ENCODE peak calls at places on chromosomes 4 and X, in seven cellular contexts. C is fibroblast of lung, K is upper lobe of right lung, W is AG10803, D is lung, S is body of pancreas, I is fibroblast of pulmonary artery. Z is an unnamed sample.

GRCh38 chrX:129719931-129720520 is 18.8 kb upstream of the XPNPEP2 start:
- DNase-seq in C (no peak), I (peak), K (no peak), S (no peak), W (peak), D (no peak), Z (no peak)

GRCh38 chr4:155005395-155006087 is 202.9 kb upstream of the NPY2R start:
- DNase-seq in C (peak), I (peak), W (peak), D (no peak), S (no peak), K (no peak), Z (peak)

GRCh38 chrX:149871940-149872339 is 9.0 kb upstream of the MAGEA8 start:
- DNase-seq in K (no peak), D (no peak), C (no peak), S (peak), W (no peak), I (peak), Z (no peak)

GRCh38 chr4:8719421-8719820 is 126.9 kb downstream of the CPZ start:
- DNase-seq in C (no peak), D (no peak), K (peak), S (no peak), W (no peak), I (no peak), Z (no peak)

GRCh38 chrX:49037883-49038475 is 5.2 kb downstream of the TFE3 start:
- DNase-seq in I (peak), K (no peak), C (peak), W (peak), D (no peak), S (no peak), Z (peak)

GRCh38 chr4:32010221-32010620 is 1290.1 kb downstream of the PCDH7 start:
- DNase-seq in W (no peak), I (no peak), C (no peak), S (no peak), K (no peak), D (no peak), Z (no peak)

GRCh38 chr4:118076958-118077766 is 42.9 kb downstream of the NDST3 start:
- DNase-seq in S (no peak), I (peak), K (no peak), W (peak), D (no peak), C (peak), Z (peak)

GRCh38 chr4:8385106-8385505 is 55.4 kb downstream of the ACOX3 start:
- DNase-seq in D (no peak), W (no peak), C (no peak), I (no peak), K (no peak), S (no peak), Z (no peak)

GRCh38 chr4:115361781-115362180 is 248.4 kb upstream of the NDST4 start:
- DNase-seq in C (no peak), K (no peak), S (no peak), I (no peak), D (no peak), W (no peak), Z (no peak)

GRCh38 chr4:177441061-177441802 is 1.0 kb downstream of the AGA start:
- DNase-seq in K (no peak), C (peak), D (no peak), I (peak), S (no peak), W (peak), Z (peak)

GRCh38 chr4:15479913-15480185 is 10.2 kb downstream of the CC2D2A start:
- DNase-seq in C (peak), S (no peak), D (no peak), K (no peak), I (peak), W (peak), Z (peak)
- H3K4me3 ChIP-seq in C (peak), S (no peak), D (peak), K (peak), I (peak), W (peak), Z (peak)

GRCh38 chr4:37763164-37763444 is 63.4 kb upstream of the PGM2 start:
- DNase-seq in K (no peak), W (no peak), I (no peak), S (no peak), D (no peak), C (no peak), Z (no peak)

GRCh38 chr4:37762294-37763163 is 64.0 kb upstream of the PGM2 start:
- DNase-seq in S (no peak), I (peak), C (peak), D (peak), W (no peak), K (no peak), Z (peak)

GRCh38 chr4:37759833-37760232 is 66.7 kb upstream of the PGM2 start:
- DNase-seq in S (no peak), I (no peak), W (no peak), C (no peak), D (no peak), K (no peak), Z (no peak)

GRCh38 chr4:37758226-37758625 is 68.3 kb upstream of the PGM2 start:
- DNase-seq in K (no peak), I (peak), C (peak), D (peak), W (peak), S (peak), Z (peak)

GRCh38 chr4:37760840-37761239 is 65.6 kb upstream of the PGM2 start:
- DNase-seq in S (no peak), D (no peak), I (peak), W (no peak), K (no peak), C (no peak), Z (peak)
- TF ChIP-seq CTCF in S (no peak), D (no peak), I (no peak), W (no peak), K (no peak), C (no peak), Z (no peak)

DNA sequence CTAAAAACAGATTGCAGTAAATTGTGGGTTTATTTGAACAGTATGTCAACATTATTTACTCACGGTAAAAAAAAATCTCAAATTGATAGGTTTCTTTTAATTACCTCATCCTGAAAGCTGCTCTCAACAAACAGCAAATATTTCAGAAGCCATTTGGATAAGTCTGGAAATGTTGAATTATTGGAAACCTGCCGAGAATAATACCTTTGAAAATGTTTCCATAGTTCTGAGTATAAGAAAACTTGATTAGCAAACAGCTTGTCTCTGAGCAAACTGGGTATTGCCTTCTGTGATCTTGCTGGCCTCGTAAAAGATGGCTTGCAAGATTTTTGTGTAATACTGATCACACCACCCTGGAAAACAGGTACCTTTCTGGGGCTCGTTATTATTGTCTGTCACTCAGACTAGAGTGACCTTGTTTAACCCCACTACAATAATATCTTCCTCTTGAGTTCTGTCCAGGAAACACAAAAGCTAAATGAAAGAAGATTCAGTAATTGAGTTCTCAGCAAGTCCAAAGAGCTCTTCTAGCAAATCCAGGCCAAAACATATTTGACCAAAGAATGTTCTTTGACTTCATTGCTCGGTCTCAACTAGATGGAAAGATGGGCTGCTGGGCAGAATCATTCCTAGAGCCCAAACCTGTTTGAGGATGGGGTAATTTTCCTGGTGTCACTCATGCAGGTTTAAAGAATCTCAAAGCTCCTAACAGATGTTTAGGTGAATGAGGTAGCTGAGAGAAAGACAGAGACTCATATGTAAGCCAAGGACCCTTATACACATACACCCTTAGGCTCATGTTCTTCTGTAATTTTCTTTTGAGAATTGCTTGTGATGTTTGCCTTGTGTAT is 255.6 kb upstream of the JADE1 start:
- DNase-seq in C (no peak), K (no peak), W (no peak), I (peak), S (no peak), D (no peak), Z (no peak)
- H3K4me3 ChIP-seq in C (peak), K (peak), W (peak), I (peak), S (no peak), D (no peak), Z (peak)

DNA sequence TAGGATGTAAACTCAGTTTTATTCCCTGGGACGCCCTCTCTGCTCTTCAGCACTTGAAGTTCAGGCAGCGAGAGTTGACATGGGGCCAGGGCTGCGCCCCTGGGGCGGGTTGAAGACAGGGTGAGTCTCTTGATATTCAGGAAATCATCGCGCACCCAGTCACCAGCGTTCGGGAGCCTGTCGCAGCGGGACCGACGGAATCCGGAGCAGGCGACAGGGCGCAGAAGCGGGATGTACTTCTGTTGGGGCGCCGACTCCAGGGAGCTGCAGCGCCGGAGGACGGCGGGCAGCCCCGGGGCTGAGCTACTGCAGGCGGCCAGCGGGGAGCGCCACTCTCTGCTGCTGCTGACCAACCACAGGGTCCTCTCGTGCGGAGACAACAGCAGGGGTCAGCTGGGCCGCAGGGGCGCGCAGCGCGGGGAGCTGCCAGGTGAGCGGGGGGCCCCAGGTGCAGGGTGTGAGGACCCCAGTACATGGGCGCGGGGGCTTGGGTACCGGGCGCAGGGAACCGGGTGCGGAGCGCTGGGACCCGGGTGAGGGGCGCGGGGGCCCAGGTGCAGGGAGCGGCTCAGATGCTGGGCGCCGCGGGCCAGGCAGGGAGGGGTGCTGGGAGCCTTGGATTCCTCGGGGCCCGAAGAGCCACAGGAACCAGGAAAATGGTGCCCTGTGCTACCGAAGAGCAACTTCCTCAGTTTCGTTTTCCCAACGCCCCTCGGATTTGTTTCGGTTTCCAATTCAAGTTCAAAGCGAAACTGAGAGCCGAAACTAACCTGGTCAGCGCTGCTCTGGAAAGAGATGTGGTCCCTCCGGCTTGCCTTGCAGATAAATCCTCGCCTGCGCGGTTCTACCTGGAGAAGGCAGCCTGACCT is at the start of gene HERC6:
- DNase-seq in W (peak), I (peak), C (peak), D (peak), K (peak), S (peak), Z (peak)
- TF ChIP-seq CTCF in W (peak), I (peak), C (peak), D (no peak), K (peak), S (peak), Z (peak)

GRCh38 chr4:48489683-48490011 is 405 bp upstream of the ZAR1 start:
- DNase-seq in I (no peak), C (no peak), K (no peak), W (no peak), S (no peak), D (no peak), Z (no peak)

GRCh38 chr4:48490012-48490679 is at the start of gene ZAR1:
- DNase-seq in D (no peak), C (no peak), I (no peak), S (no peak), K (peak), W (no peak), Z (no peak)

GRCh38 chr4:48490680-48491513 is 845 bp downstream of the ZAR1 start:
- DNase-seq in W (no peak), D (no peak), K (no peak), C (no peak), I (no peak), S (no peak), Z (no peak)

GRCh38 chr4:48493485-48494100 is 3.5 kb downstream of the ZAR1 start:
- DNase-seq in D (no peak), W (no peak), S (no peak), K (no peak), I (peak), C (peak), Z (peak)

GRCh38 chr4:48491514-48492176 is 1.6 kb downstream of the ZAR1 start:
- DNase-seq in K (no peak), I (no peak), S (no peak), W (no peak), C (no peak), D (no peak), Z (no peak)
- H3K4me3 ChIP-seq in K (no peak), I (no peak), S (no peak), W (no peak), C (no peak), D (no peak), Z (no peak)